ENCODE peak calls at places on chromosomes 6 and 20, in ten cellular contexts. One of them, this sample, is unnamed.
A peak's percentile ranks its signal among the peaks of the same experiment; 100 is the strongest.

GRCh38 chr6:112877134-112878100 is 530.3 kb downstream of the RFPL4B start:
- DNase-seq in heart left ventricle: no peak
- DNase-seq in right lobe of liver: no peak
- DNase-seq in left lung: no peak
- DNase-seq in HS-5: peak; percentile 81
- DNase-seq in WTC11: no peak
- DNase-seq in stimulated activated CD4-positive, alpha-beta T cell treated with anti-CD3 and anti-CD28 coated beads, Interleukin-2, amount 100 ng/mL, for 48 hours: no peak
- DNase-seq in SW 1271: no peak
- DNase-seq in erythroblast: no peak
- DNase-seq in GM03348: peak; percentile 88
- DNase-seq in this sample: no peak

GRCh38 chr6:137904822-137905617 is 38.0 kb downstream of the TNFAIP3 start:
- DNase-seq in heart left ventricle: peak; percentile 23
- DNase-seq in right lobe of liver: no peak
- DNase-seq in left lung: peak; percentile 42
- DNase-seq in HS-5: no peak
- DNase-seq in WTC11: no peak
- DNase-seq in stimulated activated CD4-positive, alpha-beta T cell treated with anti-CD3 and anti-CD28 coated beads, Interleukin-2, amount 100 ng/mL, for 48 hours: peak; percentile 71
- DNase-seq in SW 1271: no peak
- DNase-seq in erythroblast: no peak
- DNase-seq in GM03348: peak; percentile 39
- DNase-seq in this sample: no peak

GRCh38 chr6:15309611-15310283 is 63.9 kb downstream of the JARID2 start:
- DNase-seq in heart left ventricle: no peak
- DNase-seq in right lobe of liver: no peak
- DNase-seq in left lung: no peak
- DNase-seq in HS-5: no peak
- DNase-seq in WTC11: no peak
- DNase-seq in stimulated activated CD4-positive, alpha-beta T cell treated with anti-CD3 and anti-CD28 coated beads, Interleukin-2, amount 100 ng/mL, for 48 hours: no peak
- DNase-seq in SW 1271: no peak
- DNase-seq in erythroblast: no peak
- DNase-seq in GM03348: no peak
- DNase-seq in this sample: no peak

GRCh38 chr6:41728954-41729353 is 6.5 kb downstream of the TFEB start:
- DNase-seq in heart left ventricle: no peak
- DNase-seq in right lobe of liver: no peak
- DNase-seq in left lung: no peak
- DNase-seq in HS-5: no peak
- DNase-seq in WTC11: no peak
- DNase-seq in stimulated activated CD4-positive, alpha-beta T cell treated with anti-CD3 and anti-CD28 coated beads, Interleukin-2, amount 100 ng/mL, for 48 hours: no peak
- DNase-seq in SW 1271: no peak
- DNase-seq in erythroblast: no peak
- DNase-seq in GM03348: no peak
- DNase-seq in this sample: no peak

GRCh38 chr6:87237804-87238203 is 82.4 kb downstream of the ZNF292 start:
- DNase-seq in heart left ventricle: no peak
- DNase-seq in right lobe of liver: no peak
- DNase-seq in left lung: no peak
- DNase-seq in HS-5: no peak
- DNase-seq in WTC11: no peak
- DNase-seq in stimulated activated CD4-positive, alpha-beta T cell treated with anti-CD3 and anti-CD28 coated beads, Interleukin-2, amount 100 ng/mL, for 48 hours: no peak
- DNase-seq in SW 1271: no peak
- DNase-seq in erythroblast: peak; percentile 8
- DNase-seq in GM03348: peak; percentile 63
- DNase-seq in this sample: no peak

GRCh38 chr6:79777713-79778579 is 146.8 kb downstream of the SH3BGRL2 start:
- DNase-seq in heart left ventricle: peak; percentile 69
- DNase-seq in right lobe of liver: peak; percentile 90
- DNase-seq in left lung: peak; percentile 83
- DNase-seq in HS-5: peak; percentile 28
- DNase-seq in WTC11: peak; percentile 92
- DNase-seq in stimulated activated CD4-positive, alpha-beta T cell treated with anti-CD3 and anti-CD28 coated beads, Interleukin-2, amount 100 ng/mL, for 48 hours: peak; percentile 92
- DNase-seq in SW 1271: no peak
- DNase-seq in erythroblast: peak; percentile 62
- DNase-seq in GM03348: peak; percentile 96
- DNase-seq in this sample: peak; percentile 56

GRCh38 chr20:53279735-53280134 is 307.6 kb downstream of the TSHZ2 start:
- DNase-seq in heart left ventricle: no peak
- DNase-seq in right lobe of liver: no peak
- DNase-seq in left lung: no peak
- DNase-seq in HS-5: no peak
- DNase-seq in WTC11: no peak
- DNase-seq in stimulated activated CD4-positive, alpha-beta T cell treated with anti-CD3 and anti-CD28 coated beads, Interleukin-2, amount 100 ng/mL, for 48 hours: no peak
- DNase-seq in SW 1271: no peak
- DNase-seq in erythroblast: no peak
- DNase-seq in GM03348: no peak
- DNase-seq in this sample: no peak

GRCh38 chr20:46870041-46870440 is 24.6 kb upstream of the EYA2 start:
- DNase-seq in heart left ventricle: no peak
- DNase-seq in right lobe of liver: no peak
- DNase-seq in left lung: no peak
- DNase-seq in HS-5: no peak
- DNase-seq in WTC11: no peak
- DNase-seq in stimulated activated CD4-positive, alpha-beta T cell treated with anti-CD3 and anti-CD28 coated beads, Interleukin-2, amount 100 ng/mL, for 48 hours: no peak
- DNase-seq in SW 1271: no peak
- DNase-seq in erythroblast: no peak
- DNase-seq in GM03348: no peak
- DNase-seq in this sample: no peak

GRCh38 chr6:57038906-57039305 is 7.6 kb upstream of the KIAA1586 start:
- DNase-seq in heart left ventricle: no peak
- DNase-seq in right lobe of liver: no peak
- DNase-seq in left lung: no peak
- DNase-seq in HS-5: no peak
- DNase-seq in WTC11: no peak
- DNase-seq in stimulated activated CD4-positive, alpha-beta T cell treated with anti-CD3 and anti-CD28 coated beads, Interleukin-2, amount 100 ng/mL, for 48 hours: no peak
- DNase-seq in SW 1271: no peak
- DNase-seq in erythroblast: no peak
- DNase-seq in GM03348: no peak
- DNase-seq in this sample: no peak

GRCh38 chr20:63652192-63652980 is 838 bp downstream of the STMN3 start:
- DNase-seq in heart left ventricle: no peak
- DNase-seq in right lobe of liver: no peak
- DNase-seq in left lung: no peak
- DNase-seq in HS-5: no peak
- DNase-seq in WTC11: peak; percentile 58
- DNase-seq in stimulated activated CD4-positive, alpha-beta T cell treated with anti-CD3 and anti-CD28 coated beads, Interleukin-2, amount 100 ng/mL, for 48 hours: no peak
- DNase-seq in SW 1271: no peak
- DNase-seq in erythroblast: peak; percentile 20
- DNase-seq in GM03348: peak; percentile 21
- DNase-seq in this sample: peak; percentile 46

GRCh38 chr20:50654899-50655298 is 36.4 kb downstream of the RIPOR3 start:
- DNase-seq in heart left ventricle: no peak
- DNase-seq in right lobe of liver: no peak
- DNase-seq in left lung: no peak
- DNase-seq in HS-5: no peak
- DNase-seq in WTC11: no peak
- DNase-seq in stimulated activated CD4-positive, alpha-beta T cell treated with anti-CD3 and anti-CD28 coated beads, Interleukin-2, amount 100 ng/mL, for 48 hours: no peak
- DNase-seq in SW 1271: no peak
- DNase-seq in erythroblast: no peak
- DNase-seq in GM03348: peak; percentile 34
- DNase-seq in this sample: peak; percentile 60

GRCh38 chr20:25177890-25178321 is 17.6 kb upstream of the ENTPD6 start:
- DNase-seq in heart left ventricle: no peak
- DNase-seq in right lobe of liver: no peak
- DNase-seq in left lung: peak; percentile 58
- DNase-seq in HS-5: no peak
- DNase-seq in WTC11: no peak
- DNase-seq in stimulated activated CD4-positive, alpha-beta T cell treated with anti-CD3 and anti-CD28 coated beads, Interleukin-2, amount 100 ng/mL, for 48 hours: no peak
- DNase-seq in SW 1271: no peak
- DNase-seq in erythroblast: no peak
- DNase-seq in GM03348: no peak
- DNase-seq in this sample: no peak

GRCh38 chr6:45947807-45948206 is 67.9 kb downstream of the CLIC5 start:
- DNase-seq in heart left ventricle: no peak
- DNase-seq in right lobe of liver: no peak
- DNase-seq in left lung: no peak
- DNase-seq in HS-5: no peak
- DNase-seq in WTC11: no peak
- DNase-seq in stimulated activated CD4-positive, alpha-beta T cell treated with anti-CD3 and anti-CD28 coated beads, Interleukin-2, amount 100 ng/mL, for 48 hours: no peak
- DNase-seq in SW 1271: no peak
- DNase-seq in erythroblast: no peak
- DNase-seq in GM03348: no peak
- DNase-seq in this sample: no peak

GRCh38 chr6:34514593-34515472 is 41.3 kb downstream of the SPDEF start:
- DNase-seq in heart left ventricle: peak; percentile 37
- DNase-seq in right lobe of liver: no peak
- DNase-seq in left lung: no peak
- DNase-seq in HS-5: no peak
- DNase-seq in WTC11: peak; percentile 58
- DNase-seq in stimulated activated CD4-positive, alpha-beta T cell treated with anti-CD3 and anti-CD28 coated beads, Interleukin-2, amount 100 ng/mL, for 48 hours: no peak
- DNase-seq in SW 1271: no peak
- DNase-seq in erythroblast: peak; percentile 55
- DNase-seq in GM03348: peak; percentile 53
- DNase-seq in this sample: peak; percentile 54

GRCh38 chr6:32087574-32088486 is 21.3 kb downstream of the TNXB start:
- DNase-seq in heart left ventricle: peak; percentile 87
- DNase-seq in right lobe of liver: peak; percentile 76
- DNase-seq in left lung: peak; percentile 80
- DNase-seq in HS-5: no peak
- DNase-seq in WTC11: peak; percentile 93
- DNase-seq in stimulated activated CD4-positive, alpha-beta T cell treated with anti-CD3 and anti-CD28 coated beads, Interleukin-2, amount 100 ng/mL, for 48 hours: peak; percentile 65
- DNase-seq in SW 1271: peak; percentile 30
- DNase-seq in erythroblast: peak; percentile 86
- DNase-seq in GM03348: no peak
- DNase-seq in this sample: peak; percentile 97

GRCh38 chr6:159090530-159091306 is 45.9 kb upstream of the TAGAP start:
- DNase-seq in heart left ventricle: no peak
- DNase-seq in right lobe of liver: no peak
- DNase-seq in left lung: no peak
- DNase-seq in HS-5: no peak
- DNase-seq in WTC11: no peak
- DNase-seq in stimulated activated CD4-positive, alpha-beta T cell treated with anti-CD3 and anti-CD28 coated beads, Interleukin-2, amount 100 ng/mL, for 48 hours: no peak
- DNase-seq in SW 1271: no peak
- DNase-seq in erythroblast: no peak
- DNase-seq in GM03348: no peak
- DNase-seq in this sample: no peak

GRCh38 chr6:20353134-20353533 is 48.5 kb upstream of the E2F3 start:
- DNase-seq in heart left ventricle: no peak
- DNase-seq in right lobe of liver: no peak
- DNase-seq in left lung: no peak
- DNase-seq in HS-5: no peak
- DNase-seq in WTC11: no peak
- DNase-seq in stimulated activated CD4-positive, alpha-beta T cell treated with anti-CD3 and anti-CD28 coated beads, Interleukin-2, amount 100 ng/mL, for 48 hours: no peak
- DNase-seq in SW 1271: no peak
- DNase-seq in erythroblast: no peak
- DNase-seq in GM03348: no peak
- DNase-seq in this sample: no peak

GRCh38 chr6:134936927-134937326 is 13.0 kb downstream of the ALDH8A1 start:
- DNase-seq in heart left ventricle: no peak
- DNase-seq in right lobe of liver: no peak
- DNase-seq in left lung: no peak
- DNase-seq in HS-5: peak; percentile 60
- DNase-seq in WTC11: no peak
- DNase-seq in stimulated activated CD4-positive, alpha-beta T cell treated with anti-CD3 and anti-CD28 coated beads, Interleukin-2, amount 100 ng/mL, for 48 hours: no peak
- DNase-seq in SW 1271: no peak
- DNase-seq in erythroblast: no peak
- DNase-seq in GM03348: peak; percentile 72
- DNase-seq in this sample: no peak

GRCh38 chr6:70398783-70399730 is 14.3 kb upstream of the FAM135A start:
- DNase-seq in heart left ventricle: peak; percentile 14
- DNase-seq in right lobe of liver: no peak
- DNase-seq in left lung: peak; percentile 53
- DNase-seq in HS-5: peak; percentile 49
- DNase-seq in WTC11: no peak
- DNase-seq in stimulated activated CD4-positive, alpha-beta T cell treated with anti-CD3 and anti-CD28 coated beads, Interleukin-2, amount 100 ng/mL, for 48 hours: no peak
- DNase-seq in SW 1271: peak; percentile 47
- DNase-seq in erythroblast: no peak
- DNase-seq in GM03348: peak; percentile 29
- DNase-seq in this sample: no peak